ENCODE peak calls at places on chromosomes 6 and 20, in eight cellular contexts. Q is epithelial cell of esophagus; T is naive B cell; E is activated CD4-positive, alpha-beta T cell treated with anti-CD3 and anti-CD28 coated beads, Interleukin-2, amount 10 ng/mL, durations not matched to agents 7 days and 5 days; S is NCI-H526; L is kidney glomerular epithelial cell; K is HCT116; V is T-helper 1 cell. U is an unnamed sample.

GRCh38 chr6:18457065-18457817 is 70.1 kb downstream of the RNF144B start:
- DNase-seq in Q (no peak), T (no peak), E (no peak), S (no peak), L (no peak), K (no peak), V (no peak), U (no peak)

GRCh38 chr6:3296537-3297453 is 38.0 kb downstream of the PSMG4 start:
- DNase-seq in Q (no peak), T (no peak), E (no peak), S (no peak), L (no peak), K (no peak), V (no peak), U (no peak)

GRCh38 chr6:168410554-168411011 is 30.4 kb upstream of the SMOC2 start:
- DNase-seq in Q (no peak), T (no peak), E (no peak), S (no peak), L (no peak), K (no peak), V (no peak), U (no peak)

GRCh38 chr6:4133941-4134838 is 1.2 kb downstream of the ECI2 start:
- DNase-seq in Q (peak), T (no peak), E (peak), S (no peak), L (no peak), K (no peak), V (no peak), U (no peak)

GRCh38 chr6:53793318-53793975 is 1.4 kb upstream of the LRRC1 start:
- DNase-seq in Q (peak), T (peak), E (peak), S (peak), L (peak), K (peak), V (no peak), U (no peak)

GRCh38 chr6:147141690-147142308 is 62.4 kb upstream of the STXBP5 start:
- DNase-seq in Q (peak), T (no peak), E (no peak), S (no peak), L (peak), K (no peak), V (no peak), U (no peak)

GRCh38 chr6:3960754-3961361 is 111.7 kb downstream of the FAM50B start:
- DNase-seq in Q (peak), T (no peak), E (no peak), S (no peak), L (peak), K (no peak), V (no peak), U (no peak)

GRCh38 chr20:2816030-2816582 is at the start of gene TMEM239:
- DNase-seq in Q (no peak), T (no peak), E (no peak), S (no peak), L (no peak), K (no peak), V (no peak), U (no peak)

GRCh38 chr6:168194732-168195565 is 115.9 kb upstream of the FRMD1 start:
- DNase-seq in Q (no peak), T (no peak), E (no peak), S (no peak), L (no peak), K (no peak), V (no peak), U (no peak)

GRCh38 chr20:10047427-10047826 is 12.6 kb downstream of the ANKEF1 start:
- DNase-seq in Q (no peak), T (no peak), E (no peak), S (peak), L (no peak), K (no peak), V (no peak), U (no peak)

GRCh38 chr6:33050013-33050800 is 23.2 kb downstream of the HLA-DPA1 start:
- DNase-seq in Q (no peak), T (no peak), E (no peak), S (no peak), L (no peak), K (no peak), V (no peak), U (no peak)

U was measured in effector CD8-positive, alpha-beta T cell.